ENCODE peak calls at places on chromosomes 13 and 19, in four cellular contexts. One of them, this sample, is unnamed.

GRCh38 chr19:17711851-17712250 is 7.4 kb upstream of the MAP1S start:
- DNase-seq in HepG2: no peak
- DNase-seq in upper lobe of right lung: no peak
- DNase-seq in thyroid gland: no peak
- DNase-seq in this sample: no peak

GRCh38 chr13:77460195-77460594 is 75.3 kb upstream of the SCEL start:
- DNase-seq in HepG2: no peak
- DNase-seq in upper lobe of right lung: peak; percentile 65
- DNase-seq in thyroid gland: peak; percentile 10
- DNase-seq in this sample: peak; percentile 88

GRCh38 chr13:79654520-79654919 is 173.6 kb downstream of the NDFIP2 start:
- DNase-seq in HepG2: no peak
- DNase-seq in upper lobe of right lung: no peak
- DNase-seq in thyroid gland: no peak
- DNase-seq in this sample: no peak

GRCh38 chr13:33307820-33308219 is 22.3 kb upstream of the STARD13 start:
- DNase-seq in HepG2: no peak
- DNase-seq in upper lobe of right lung: no peak
- DNase-seq in thyroid gland: no peak
- DNase-seq in this sample: no peak

GRCh38 chr13:50457430-50458393 is 385.8 kb downstream of the DLEU7 start:
- DNase-seq in HepG2: no peak
- DNase-seq in upper lobe of right lung: no peak
- DNase-seq in thyroid gland: no peak
- DNase-seq in this sample: no peak

GRCh38 chr13:93476175-93476574 is 249.6 kb downstream of the GPC6 start:
- DNase-seq in HepG2: peak; percentile 11
- DNase-seq in upper lobe of right lung: no peak
- DNase-seq in thyroid gland: no peak
- DNase-seq in this sample: no peak

GRCh38 chr13:43036386-43037220 is 13.2 kb downstream of the DNAJC15 start:
- DNase-seq in HepG2: no peak
- DNase-seq in upper lobe of right lung: peak; percentile 70
- DNase-seq in thyroid gland: peak; percentile 13
- DNase-seq in this sample: no peak

GRCh38 chr13:49997935-49998334 is 1.1 kb downstream of the TRIM13 start:
- DNase-seq in HepG2: no peak
- DNase-seq in upper lobe of right lung: no peak
- DNase-seq in thyroid gland: no peak
- DNase-seq in this sample: no peak

GRCh38 chr19:56601375-56601774 is 6.3 kb downstream of the ZNF71 start:
- DNase-seq in HepG2: no peak
- DNase-seq in upper lobe of right lung: no peak
- DNase-seq in thyroid gland: no peak
- DNase-seq in this sample: no peak

GRCh38 chr19:3053780-3054179 is 8.5 kb downstream of the TLE5 start:
- DNase-seq in HepG2: no peak
- DNase-seq in upper lobe of right lung: peak; percentile 40
- DNase-seq in thyroid gland: no peak
- DNase-seq in this sample: no peak

GRCh38 chr19:3055741-3056453 is 6.4 kb downstream of the TLE5 start:
- DNase-seq in HepG2: no peak
- DNase-seq in upper lobe of right lung: peak; percentile 82
- DNase-seq in thyroid gland: peak; percentile 91
- DNase-seq in this sample: no peak

GRCh38 chr19:3053218-3053621 is 9.1 kb downstream of the TLE5 start:
- DNase-seq in HepG2: no peak
- DNase-seq in upper lobe of right lung: peak; percentile 63
- DNase-seq in thyroid gland: no peak
- DNase-seq in this sample: no peak

GRCh38 chr19:3054972-3055740 is 7.1 kb downstream of the TLE5 start:
- DNase-seq in HepG2: no peak
- DNase-seq in upper lobe of right lung: no peak
- DNase-seq in thyroid gland: peak; percentile 40
- DNase-seq in this sample: no peak

DNA sequence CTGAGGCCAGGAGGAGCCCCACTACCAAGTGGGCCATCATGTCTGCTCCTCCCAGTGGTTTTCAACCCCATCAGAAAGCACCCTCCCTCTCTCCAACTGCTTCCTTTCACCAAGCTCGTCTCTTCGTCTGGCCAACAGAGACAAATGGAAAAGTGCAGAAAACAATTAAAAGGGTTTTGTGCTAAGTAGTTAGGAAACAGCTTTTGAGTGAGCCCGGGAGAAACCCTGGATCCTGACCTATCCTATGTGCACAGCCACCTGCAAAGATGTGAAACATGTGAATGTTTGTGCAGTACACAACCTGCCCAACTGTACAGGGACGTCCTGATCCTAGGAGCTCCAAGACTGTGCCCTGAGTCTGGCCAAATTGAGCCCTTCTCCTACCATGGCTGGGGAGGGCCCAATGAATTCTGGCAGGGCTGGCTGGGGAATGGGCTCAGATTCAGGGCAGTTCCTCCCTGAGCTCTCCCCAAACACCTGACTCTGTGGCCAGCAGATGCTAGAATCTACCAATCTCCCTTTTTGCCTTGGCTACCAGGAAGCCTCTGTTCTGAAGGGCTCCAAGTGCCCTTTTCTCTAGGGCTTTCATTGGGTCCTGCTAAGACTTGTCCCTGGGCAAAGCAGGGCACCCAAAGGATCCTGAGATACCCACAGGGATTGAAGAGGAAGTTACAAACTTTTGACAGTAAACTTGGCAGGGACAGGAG is 7.9 kb downstream of the TLE5 start:
- DNase-seq in HepG2: no peak
- DNase-seq in upper lobe of right lung: no peak
- DNase-seq in thyroid gland: no peak
- DNase-seq in this sample: no peak
- H3K4me1 ChIP-seq in HepG2: no peaks in the 10 kb centered on the region
- H3K4me1 ChIP-seq in upper lobe of right lung: peaks cover 28% of the 10 kb centered on the region
- H3K4me1 ChIP-seq in thyroid gland: peaks cover 61% of the 10 kb centered on the region
- H3K4me1 ChIP-seq in this sample: peaks cover 14% of the 10 kb centered on the region

GRCh38 chr19:15550847-15551182 is 42.5 kb downstream of the CYP4F22 start:
- DNase-seq in HepG2: peak; percentile 16
- DNase-seq in upper lobe of right lung: no peak
- DNase-seq in thyroid gland: no peak
- DNase-seq in this sample: no peak
- TF ChIP-seq CTCF in HepG2: peak; percentile 58
- TF ChIP-seq CTCF in upper lobe of right lung: no peak
- TF ChIP-seq CTCF in thyroid gland: no peak
- TF ChIP-seq CTCF in this sample: no peak

DNA sequence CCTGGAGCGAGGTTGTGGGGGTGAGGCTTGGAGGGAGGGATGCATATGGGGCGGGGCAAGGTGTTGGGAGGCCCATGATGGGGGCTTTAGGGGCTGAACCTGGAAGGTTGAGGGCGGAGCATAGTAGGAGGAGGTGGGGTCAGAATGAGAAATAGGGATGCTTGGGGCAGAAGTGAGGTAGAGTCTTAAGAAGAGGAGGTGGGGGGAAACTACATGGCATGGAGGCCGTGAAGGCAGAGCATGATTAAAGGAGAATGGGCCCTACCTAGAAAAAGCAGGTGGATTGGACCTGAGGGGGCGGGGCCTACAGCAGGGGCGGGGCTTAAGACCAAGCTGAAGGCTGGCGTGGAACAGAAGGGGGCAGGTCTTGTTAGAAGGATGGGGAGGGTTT is 789 bp downstream of the NR1H2 start:
- DNase-seq in HepG2: peak; percentile 12
- DNase-seq in upper lobe of right lung: peak; percentile 80
- DNase-seq in thyroid gland: peak; percentile 39
- DNase-seq in this sample: peak; percentile 61
- H3K4me3 ChIP-seq in HepG2: peak overlapping the region; percentile 16
- H3K4me3 ChIP-seq in upper lobe of right lung: peak overlapping the region; percentile 96
- H3K4me3 ChIP-seq in thyroid gland: no peak overlapping the region
- H3K4me3 ChIP-seq in this sample: no peak overlapping the region

DNA sequence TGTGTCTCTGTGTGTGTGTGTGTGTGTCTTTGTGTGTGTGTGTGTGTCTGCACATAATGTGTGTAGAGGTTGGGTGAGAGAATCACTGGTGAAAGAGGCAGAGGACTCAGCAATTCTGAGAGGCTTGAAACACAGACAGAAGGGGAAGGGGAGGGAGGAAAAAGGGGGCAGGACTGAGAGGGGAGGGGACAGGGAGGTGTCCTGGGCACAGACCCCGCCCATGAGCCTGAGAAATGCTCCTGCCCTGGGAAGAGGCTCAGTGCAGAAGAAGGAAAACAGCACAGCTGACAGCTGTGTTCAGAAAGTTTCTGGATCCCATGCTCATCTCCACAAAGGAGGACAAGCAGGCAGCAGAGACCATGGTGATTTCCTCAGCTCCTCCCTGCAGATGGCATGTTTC is 59.1 kb upstream of the CEACAM8 start:
- DNase-seq in HepG2: no peak
- DNase-seq in upper lobe of right lung: no peak
- DNase-seq in thyroid gland: no peak
- DNase-seq in this sample: no peak
- H3K4me1 ChIP-seq in HepG2: no peaks in the 10 kb centered on the region
- H3K4me1 ChIP-seq in upper lobe of right lung: no peaks in the 10 kb centered on the region
- H3K4me1 ChIP-seq in thyroid gland: no peaks in the 10 kb centered on the region
- H3K4me1 ChIP-seq in this sample: no peaks in the 10 kb centered on the region

DNA sequence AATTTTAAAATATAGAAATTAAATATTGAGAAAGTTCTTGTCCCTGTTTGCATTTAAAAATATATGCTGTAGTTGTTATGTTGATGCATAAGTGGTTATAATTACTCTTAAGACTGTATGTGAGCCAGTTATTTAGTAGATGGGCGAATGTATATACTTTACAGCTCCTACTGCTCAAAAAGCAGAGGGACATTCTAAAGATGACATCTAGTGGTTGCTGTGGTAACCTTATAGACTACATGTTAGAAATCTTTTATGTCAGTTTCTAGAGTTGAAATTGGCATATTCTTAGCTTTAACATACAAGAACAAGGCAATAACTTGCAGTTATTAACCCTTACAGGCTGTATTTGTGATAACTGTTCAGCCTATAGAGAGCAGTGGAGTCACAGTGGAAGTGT is 160.5 kb downstream of the OLFM4 start:
- DNase-seq in HepG2: no peak
- DNase-seq in upper lobe of right lung: no peak
- DNase-seq in thyroid gland: no peak
- DNase-seq in this sample: no peak
- TF ChIP-seq CTCF in HepG2: no peak
- TF ChIP-seq CTCF in upper lobe of right lung: no peak
- TF ChIP-seq CTCF in thyroid gland: no peak
- TF ChIP-seq CTCF in this sample: no peak

GRCh38 chr13:91174886-91175501 is 172.5 kb upstream of the MIR17HG start:
- DNase-seq in HepG2: no peak
- DNase-seq in upper lobe of right lung: peak; percentile 56
- DNase-seq in thyroid gland: peak; percentile 14
- DNase-seq in this sample: no peak
- H3K4me3 ChIP-seq in HepG2: no peak overlapping the region
- H3K4me3 ChIP-seq in upper lobe of right lung: peak overlapping the region; percentile 41
- H3K4me3 ChIP-seq in thyroid gland: peak overlapping the region; percentile 37
- H3K4me3 ChIP-seq in this sample: no peak overlapping the region

GRCh38 chr19:2080336-2080988 is 15.7 kb downstream of the MOB3A start:
- DNase-seq in HepG2: no peak
- DNase-seq in upper lobe of right lung: no peak
- DNase-seq in thyroid gland: no peak
- DNase-seq in this sample: no peak
- H3K4me1 ChIP-seq in HepG2: peaks cover 11% of the 10 kb centered on the region
- H3K4me1 ChIP-seq in upper lobe of right lung: peaks cover 22% of the 10 kb centered on the region
- H3K4me1 ChIP-seq in thyroid gland: peaks cover 7% of the 10 kb centered on the region
- H3K4me1 ChIP-seq in this sample: no peaks in the 10 kb centered on the region

GRCh38 chr13:39816936-39817335 is 161.5 kb downstream of the COG6 start:
- DNase-seq in HepG2: no peak
- DNase-seq in upper lobe of right lung: no peak
- DNase-seq in thyroid gland: no peak
- DNase-seq in this sample: no peak

GRCh38 chr13:39818953-39819352 is 163.5 kb downstream of the COG6 start:
- DNase-seq in HepG2: no peak
- DNase-seq in upper lobe of right lung: no peak
- DNase-seq in thyroid gland: no peak
- DNase-seq in this sample: no peak

GRCh38 chr13:39811696-39812095 is 156.2 kb downstream of the COG6 start:
- DNase-seq in HepG2: no peak
- DNase-seq in upper lobe of right lung: no peak
- DNase-seq in thyroid gland: no peak
- DNase-seq in this sample: no peak

GRCh38 chr13:39811051-39811450 is 155.6 kb downstream of the COG6 start:
- DNase-seq in HepG2: no peak
- DNase-seq in upper lobe of right lung: peak; percentile 61
- DNase-seq in thyroid gland: no peak
- DNase-seq in this sample: no peak

DNA sequence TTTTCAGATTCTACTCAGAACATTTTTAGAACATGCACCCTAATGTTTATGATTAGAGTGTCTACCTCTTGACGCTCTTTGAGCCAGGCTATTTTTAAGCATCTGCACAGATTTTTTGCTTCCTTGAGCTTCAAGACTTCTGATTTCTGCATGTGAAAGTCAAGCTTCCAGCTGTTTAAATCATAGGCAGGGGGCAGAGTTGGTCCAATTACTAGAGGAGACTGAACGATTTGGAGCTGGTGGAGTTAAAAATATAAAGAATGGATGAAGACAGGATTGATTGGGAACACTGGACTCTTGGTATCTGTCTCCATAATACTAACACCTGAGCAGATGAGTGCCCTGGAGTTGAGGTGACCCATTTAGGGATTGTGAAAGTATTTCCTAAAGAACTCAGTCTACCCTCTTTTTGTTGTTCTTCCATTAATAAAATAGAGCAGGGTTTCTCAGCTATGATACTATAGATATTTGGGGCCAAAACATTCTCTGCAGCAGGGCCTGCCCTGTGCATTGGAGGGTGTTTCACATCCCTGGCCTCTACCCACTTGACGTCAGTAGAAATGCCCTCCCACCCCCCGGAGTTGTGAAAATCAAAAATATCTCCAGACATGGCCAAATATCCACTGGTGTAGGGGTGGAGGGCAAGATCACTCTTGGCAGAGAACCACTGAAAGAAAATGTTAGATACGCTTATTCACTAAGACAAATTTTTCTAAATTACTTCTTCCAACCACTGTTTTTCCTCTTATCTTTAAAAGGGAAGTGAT is 160.1 kb downstream of the COG6 start:
- DNase-seq in HepG2: no peak
- DNase-seq in upper lobe of right lung: no peak
- DNase-seq in thyroid gland: no peak
- DNase-seq in this sample: no peak
- TF ChIP-seq CTCF in HepG2: no peak
- TF ChIP-seq CTCF in upper lobe of right lung: no peak
- TF ChIP-seq CTCF in thyroid gland: no peak
- TF ChIP-seq CTCF in this sample: no peak

This sample was measured in right lobe of liver.